ENCODE peak calls at places on chromosome 18, in eight cellular contexts. E is brain microvascular endothelial cell, P is breast epithelium, U is fibroblast of pulmonary artery, C is kidney epithelial cell, A is mammary epithelial cell, N is hepatocyte, R is cardiac fibroblast. Z is an unnamed sample.

GRCh38 chr18:8367217-8367988 is 241.8 kb upstream of the RAB12 start:
- DNase-seq in E (no peak), P (no peak), U (peak), C (peak), A (no peak), N (peak), R (peak), Z (no peak)

GRCh38 chr18:67359868-67360838 is 156.4 kb downstream of the DSEL start:
- DNase-seq in E (peak), P (no peak), U (peak), C (peak), A (peak), N (peak), R (peak), Z (peak)

GRCh38 chr18:9711361-9712129 is 3.4 kb downstream of the RAB31 start:
- DNase-seq in E (no peak), P (no peak), U (no peak), C (no peak), A (no peak), N (no peak), R (no peak), Z (no peak)

GRCh38 chr18:43772907-43773306 is 495.6 kb upstream of the SYT4 start:
- DNase-seq in E (no peak), P (no peak), U (no peak), C (no peak), A (no peak), N (no peak), R (no peak), Z (no peak)

GRCh38 chr18:55780591-55781071 is 192.6 kb upstream of the TCF4 start:
- DNase-seq in E (no peak), P (no peak), U (peak), C (no peak), A (no peak), N (no peak), R (peak), Z (no peak)

GRCh38 chr18:10926565-10927194 is 222.7 kb downstream of the PIEZO2 start:
- DNase-seq in E (peak), P (no peak), U (peak), C (no peak), A (no peak), N (no peak), R (peak), Z (no peak)

GRCh38 chr18:50722311-50722710 is 97.5 kb downstream of the MRO start:
- DNase-seq in E (no peak), P (no peak), U (no peak), C (no peak), A (no peak), N (no peak), R (no peak), Z (no peak)

GRCh38 chr18:54700580-54700979 is 109.5 kb downstream of the DYNAP start:
- DNase-seq in E (no peak), P (no peak), U (no peak), C (no peak), A (no peak), N (no peak), R (no peak), Z (no peak)

GRCh38 chr18:32803571-32803970 is 30.7 kb upstream of the KLHL14 start:
- DNase-seq in E (no peak), P (no peak), U (no peak), C (peak), A (no peak), N (no peak), R (no peak), Z (peak)

GRCh38 chr18:57959278-57959677 is 84.7 kb upstream of the NEDD4L start:
- DNase-seq in E (peak), P (no peak), U (peak), C (peak), A (peak), N (peak), R (peak), Z (peak)

DNA sequence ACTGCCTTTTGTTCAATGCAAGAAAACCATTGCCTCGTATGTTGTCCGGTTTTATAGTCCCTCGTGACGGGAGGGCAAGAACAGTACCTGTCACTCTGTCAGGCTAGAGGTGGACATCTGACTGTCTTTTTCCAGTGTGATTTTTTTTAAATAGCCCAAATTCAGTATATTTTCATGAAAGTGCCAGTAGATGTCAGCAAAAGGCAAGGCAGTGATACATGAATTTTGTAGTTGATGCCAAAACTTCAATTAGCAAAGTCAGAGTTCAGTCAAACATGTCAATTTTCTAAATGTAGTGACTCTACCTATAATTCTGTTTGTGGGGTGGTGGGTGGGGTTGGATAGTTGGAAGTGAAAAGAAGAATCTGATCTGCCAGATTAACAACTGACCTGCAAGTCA is 296.0 kb upstream of the MC4R start:
- DNase-seq in E (no peak), P (no peak), U (no peak), C (no peak), A (no peak), N (no peak), R (no peak), Z (no peak)
- TF ChIP-seq CTCF in E (no peak), P (no peak), U (no peak), C (peak), A (no peak), N (no peak), R (no peak), Z (peak)

DNA sequence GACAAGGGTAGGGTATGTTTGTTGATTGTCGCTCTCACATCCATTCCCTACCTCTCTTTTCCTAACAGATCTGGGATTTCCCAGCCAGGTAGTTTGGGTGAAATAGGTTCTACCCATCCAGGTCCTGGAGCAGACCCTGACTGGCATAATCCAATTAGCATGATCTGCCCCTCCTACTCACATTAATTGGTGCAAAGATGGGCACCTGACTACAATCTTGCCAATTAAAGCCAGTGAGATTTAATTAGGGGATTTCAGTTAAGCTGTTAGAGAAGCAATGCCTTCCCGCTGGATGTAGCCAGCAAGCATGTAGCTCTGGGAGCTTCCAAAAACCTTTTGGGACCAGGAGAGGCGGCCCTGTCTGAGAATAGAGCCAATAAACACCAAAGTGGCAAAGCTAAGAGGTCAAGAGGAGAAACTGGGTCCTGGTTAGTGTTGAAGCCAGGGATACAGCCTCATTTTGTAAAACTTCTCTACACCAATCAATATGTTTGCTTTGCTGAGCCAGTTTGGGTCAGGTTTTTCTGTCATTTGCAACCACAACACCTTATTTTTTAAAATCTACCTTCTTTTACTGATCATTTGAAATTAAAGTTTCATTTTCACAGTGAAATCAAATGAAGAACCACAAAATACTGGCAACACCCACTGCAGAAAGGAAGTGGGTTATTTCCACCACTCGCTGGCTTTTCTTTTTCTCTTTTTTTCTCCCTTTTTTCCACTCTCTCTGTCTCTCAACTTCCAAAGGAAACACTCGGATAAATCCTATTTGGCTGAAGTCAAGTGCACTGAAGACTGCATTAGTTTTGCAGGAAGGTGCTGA is 3.2 kb upstream of the TTC39C start:
- DNase-seq in E (no peak), P (no peak), U (no peak), C (no peak), A (no peak), N (no peak), R (no peak), Z (no peak)
- H3K4me3 ChIP-seq in E (no peak), P (no peak), U (no peak), C (no peak), A (no peak), N (no peak), R (no peak), Z (no peak)

DNA sequence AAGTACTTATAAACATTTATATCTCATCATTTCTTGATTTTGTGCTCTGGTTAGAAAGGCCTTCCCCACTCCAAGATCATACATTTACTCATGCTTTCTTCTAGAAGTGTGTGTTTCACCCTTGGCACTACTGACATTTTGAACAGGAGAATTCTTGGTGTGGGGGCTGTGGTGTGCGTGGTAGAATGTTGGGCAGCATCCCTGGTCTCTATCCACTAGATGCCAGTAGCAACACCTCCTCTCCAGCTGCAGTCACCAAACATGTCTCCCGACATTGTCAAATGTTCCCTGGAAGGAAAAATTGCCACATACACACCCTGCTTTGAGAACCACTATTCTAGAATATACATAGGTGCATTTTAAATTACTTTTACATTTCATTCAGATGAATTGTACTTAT is 8.7 kb upstream of the TGIF1 start:
- DNase-seq in E (peak), P (no peak), U (peak), C (no peak), A (no peak), N (peak), R (peak), Z (no peak)
- TF ChIP-seq CTCF in E (peak), P (no peak), U (peak), C (peak), A (no peak), N (peak), R (no peak), Z (peak)

GRCh38 chr18:60377778-60378469 is 5.3 kb upstream of the MC4R start:
- DNase-seq in E (no peak), P (no peak), U (no peak), C (no peak), A (no peak), N (no peak), R (no peak), Z (no peak)

GRCh38 chr18:60372141-60372540 is 434 bp downstream of the MC4R start:
- DNase-seq in E (no peak), P (no peak), U (no peak), C (no peak), A (no peak), N (no peak), R (no peak), Z (no peak)

DNA sequence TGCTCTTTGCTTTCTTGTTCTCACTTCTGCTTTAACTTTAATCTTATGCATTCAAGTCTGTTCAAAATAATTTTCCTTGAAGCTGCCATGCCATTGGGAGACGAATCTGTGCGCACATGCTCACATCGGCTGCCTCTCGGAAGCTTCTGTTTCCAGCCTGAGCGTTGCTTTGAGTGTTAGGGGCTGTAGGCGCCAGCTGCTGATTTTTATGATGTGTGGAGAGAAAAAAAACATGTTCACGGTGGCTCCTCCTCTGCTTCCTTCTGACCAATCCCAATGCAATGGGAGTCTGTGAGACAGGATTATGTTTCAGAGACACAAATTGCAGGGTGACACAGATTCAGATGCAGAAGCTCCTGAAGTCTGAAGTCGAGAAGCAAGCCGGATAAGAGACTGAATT is at the start of gene MC4R:
- DNase-seq in E (peak), P (no peak), U (peak), C (peak), A (peak), N (peak), R (peak), Z (peak)
- H3K4me3 ChIP-seq in E (peak), P (peak), U (peak), C (peak), A (peak), N (no peak), R (no peak), Z (peak)

GRCh38 chr18:59197636-59198035 is 22.3 kb upstream of the GRP start:
- DNase-seq in E (no peak), P (no peak), U (no peak), C (no peak), A (no peak), N (no peak), R (no peak), Z (no peak)

GRCh38 chr18:59202258-59202820 is 17.6 kb upstream of the GRP start:
- DNase-seq in E (no peak), P (no peak), U (no peak), C (no peak), A (no peak), N (no peak), R (no peak), Z (no peak)

GRCh38 chr18:59196161-59196560 is 23.8 kb upstream of the GRP start:
- DNase-seq in E (no peak), P (no peak), U (no peak), C (no peak), A (no peak), N (no peak), R (no peak), Z (no peak)

GRCh38 chr18:59198215-59198614 is 21.7 kb upstream of the GRP start:
- DNase-seq in E (no peak), P (no peak), U (no peak), C (no peak), A (no peak), N (no peak), R (no peak), Z (no peak)

GRCh38 chr18:59200787-59201186 is 19.2 kb upstream of the GRP start:
- DNase-seq in E (no peak), P (no peak), U (no peak), C (no peak), A (peak), N (no peak), R (no peak), Z (no peak)
- TF ChIP-seq CTCF in E (peak), P (no peak), U (no peak), C (no peak), A (peak), N (no peak), R (no peak), Z (peak)

DNA sequence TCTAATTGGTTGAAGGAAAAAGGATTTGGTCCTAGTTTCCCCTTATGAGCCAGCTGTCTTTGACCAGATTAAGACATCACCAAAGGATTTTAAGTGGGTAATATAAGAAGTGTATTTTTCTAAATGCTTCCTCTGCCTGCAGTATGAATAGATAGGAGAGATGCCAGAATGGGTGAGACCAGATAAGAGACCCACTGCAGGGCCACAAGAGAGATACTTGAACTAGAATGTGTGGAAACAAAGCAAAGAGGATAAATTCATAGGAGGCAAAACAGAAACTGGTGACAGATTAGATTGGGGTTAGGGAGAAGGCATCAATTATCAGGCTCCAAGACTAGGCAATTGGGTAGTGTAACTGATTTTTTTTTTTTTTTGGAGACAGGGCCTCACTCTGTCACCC is 1.2 kb upstream of the HDHD2 start:
- DNase-seq in E (no peak), P (no peak), U (no peak), C (no peak), A (no peak), N (no peak), R (no peak), Z (no peak)
- H3K4me3 ChIP-seq in E (peak), P (no peak), U (peak), C (peak), A (no peak), N (peak), R (peak), Z (no peak)

GRCh38 chr18:36537289-36537688 is 239.8 kb downstream of the FHOD3 start:
- DNase-seq in E (no peak), P (no peak), U (no peak), C (no peak), A (no peak), N (no peak), R (no peak), Z (no peak)
- TF ChIP-seq CTCF in E (peak), P (no peak), U (no peak), C (no peak), A (no peak), N (no peak), R (no peak), Z (no peak)